ENCODE peak calls at places on chromosomes 13 and 19, in ten cellular contexts. J is CD4-positive, CD25-positive, alpha-beta regulatory T cell; V is cardiac fibroblast; U is activated CD4-positive, alpha-beta T cell treated with anti-CD3 and anti-CD28 coated beads, Interleukin-2, amount 50 U/mL, for 1 hour; S is neural crest cell; R is naive B cell; N is RCC 7860; H is body of pancreas; B is lung microvascular endothelial cell; Q is stimulated activated CD8-positive, alpha-beta memory T cell treated with anti-CD3 and anti-CD28 coated beads, Interleukin-4, amount 100 ng/mL, for 24 hours. T is an unnamed sample.

GRCh38 chr13:31890946-31891345 is 140.6 kb upstream of the FRY start:
- DNase-seq in R (no peak), Q (no peak), V (no peak), S (no peak), B (no peak), H (no peak), U (no peak), J (no peak), N (no peak), T (no peak)

GRCh38 chr13:20301391-20302071 is 69.4 kb upstream of the GJB6 start:
- DNase-seq in N (no peak), R (no peak), B (no peak), J (no peak), V (peak; percentile 31), H (no peak), S (no peak), Q (no peak), U (no peak), T (no peak)

GRCh38 chr13:93004919-93005318 is 221.7 kb upstream of the GPC6 start:
- DNase-seq in B (no peak), U (no peak), Q (no peak), H (no peak), V (peak; percentile 41), R (no peak), S (no peak), J (no peak), N (no peak), T (no peak)

GRCh38 chr19:41951686-41952172 is 7.4 kb downstream of the RABAC1 start:
- DNase-seq in S (peak; percentile 96), H (peak; percentile 83), Q (peak; percentile 81), R (peak; percentile 78), V (peak; percentile 72), N (peak; percentile 13), B (peak; percentile 59), J (peak; percentile 78), U (peak; percentile 90), T (peak; percentile 81)

GRCh38 chr13:89113744-89114143 is 1442.6 kb downstream of the SLITRK5 start:
- DNase-seq in R (no peak), N (no peak), V (no peak), U (no peak), J (no peak), S (no peak), Q (no peak), H (no peak), B (no peak), T (no peak)

GRCh38 chr19:19655051-19655594 is 8.4 kb downstream of the ATP13A1 start:
- DNase-seq in R (no peak), N (no peak), Q (no peak), J (no peak), B (no peak), U (no peak), S (no peak), H (no peak), V (no peak), T (no peak)

GRCh38 chr19:3004522-3004921 is 24.6 kb downstream of the TLE2 start:
- DNase-seq in J (no peak), S (no peak), U (no peak), B (no peak), Q (no peak), N (no peak), H (no peak), R (no peak), V (no peak), T (no peak)

GRCh38 chr13:32007494-32007893 is 24.1 kb upstream of the FRY start:
- DNase-seq in V (no peak), U (no peak), H (no peak), S (no peak), R (no peak), J (no peak), Q (no peak), N (no peak), B (no peak), T (no peak)

GRCh38 chr13:98447881-98448641 is 128.8 kb downstream of the STK24 start:
- DNase-seq in S (peak; percentile 55), H (peak; percentile 57), B (peak; percentile 51), J (peak; percentile 16), U (no peak), N (no peak), R (no peak), V (peak; percentile 31), Q (no peak), T (peak; percentile 22)

GRCh38 chr13:59906413-59907027 is 257.2 kb downstream of the DIAPH3 start:
- DNase-seq in V (peak; percentile 65), Q (no peak), R (no peak), S (no peak), N (no peak), J (peak; percentile 36), H (no peak), U (no peak), B (peak; percentile 58), T (no peak)

GRCh38 chr13:27924529-27925141 is 4.8 kb downstream of the PDX1 start:
- DNase-seq in Q (no peak), V (no peak), S (no peak), N (no peak), B (no peak), H (no peak), U (no peak), J (no peak), R (no peak), T (no peak)

GRCh38 chr19:3249408-3249807 is 24.9 kb downstream of the CELF5 start:
- DNase-seq in Q (no peak), J (no peak), S (no peak), V (no peak), U (no peak), B (no peak), R (no peak), N (no peak), H (no peak), T (no peak)

GRCh38 chr19:52679598-52679997 is 41.4 kb upstream of the ZNF83 start:
- DNase-seq in R (no peak), H (no peak), Q (no peak), U (no peak), N (no peak), B (no peak), S (no peak), J (no peak), V (no peak), T (no peak)

GRCh38 chr19:55160128-55160985 is 2.8 kb upstream of the TNNI3 start:
- DNase-seq in J (peak; percentile 85), U (peak; percentile 85), N (peak; percentile 62), V (peak; percentile 87), S (peak; percentile 87), B (peak; percentile 85), Q (peak; percentile 78), R (peak; percentile 69), H (peak; percentile 88), T (peak; percentile 59)

GRCh38 chr19:46678110-46678732 is 17.2 kb upstream of the DACT3 start:
- DNase-seq in Q (peak; percentile 50), S (no peak), R (peak; percentile 49), H (peak; percentile 19), B (peak; percentile 20), N (no peak), J (peak; percentile 67), V (no peak), U (peak; percentile 64), T (no peak)

GRCh38 chr13:85798999-85799646 is at the start of gene SLITRK6:
- DNase-seq in B (no peak), U (no peak), H (no peak), Q (no peak), R (no peak), V (peak; percentile 46), N (no peak), J (no peak), S (no peak), T (no peak)

GRCh38 chr19:3481241-3482090 is 1.1 kb upstream of the SMIM24 start:
- DNase-seq in B (no peak), H (no peak), Q (no peak), V (no peak), R (no peak), U (no peak), N (no peak), S (no peak), J (no peak), T (no peak)

GRCh38 chr19:1449467-1450442 is at the start of gene APC2:
- DNase-seq in V (no peak), J (peak; percentile 29), Q (no peak), N (no peak), B (no peak), S (peak; percentile 75), U (no peak), H (no peak), R (no peak), T (peak; percentile 90)

GRCh38 chr19:18991050-18991449 is 42.3 kb downstream of the SUGP2 start:
- DNase-seq in J (no peak), V (no peak), S (no peak), N (no peak), U (no peak), Q (no peak), B (no peak), R (no peak), H (no peak), T (no peak)

GRCh38 chr13:38636756-38637155 is 50.1 kb upstream of the FREM2 start:
- DNase-seq in R (no peak), S (no peak), U (no peak), J (no peak), B (no peak), N (no peak), Q (no peak), V (no peak), H (peak; percentile 74), T (no peak)

GRCh38 chr19:49557641-49558325 is 22.6 kb downstream of the NOSIP start:
- DNase-seq in Q (no peak), R (no peak), J (no peak), S (no peak), V (no peak), N (no peak), U (no peak), H (peak; percentile 19), B (no peak), T (no peak)

GRCh38 chr19:36103842-36104552 is 6.9 kb upstream of the OVOL3 start:
- DNase-seq in R (no peak), U (no peak), N (peak; percentile 11), J (no peak), H (no peak), B (no peak), Q (no peak), V (no peak), S (no peak), T (no peak)

GRCh38 chr13:32905864-32906180 is 110.4 kb upstream of the KL start:
- DNase-seq in J (no peak), U (no peak), H (peak; percentile 15), S (no peak), Q (no peak), N (no peak), V (peak; percentile 62), R (no peak), B (no peak), T (peak; percentile 27)

GRCh38 chr13:99208185-99208584 is 7.5 kb downstream of the UBAC2 start:
- DNase-seq in H (no peak), J (no peak), Q (no peak), N (no peak), B (no peak), S (no peak), R (no peak), U (no peak), V (no peak), T (no peak)

GRCh38 chr19:5554828-5555227 is 12.9 kb downstream of the TINCR start:
- DNase-seq in Q (no peak), S (no peak), R (no peak), B (no peak), V (no peak), N (no peak), U (no peak), H (no peak), J (no peak), T (no peak)

GRCh38 chr19:17997969-17998826 is 9.8 kb upstream of the ARRDC2 start:
- DNase-seq in S (no peak), Q (no peak), U (no peak), H (no peak), V (peak; percentile 26), R (no peak), N (peak; percentile 23), J (no peak), B (peak; percentile 47), T (no peak)

GRCh38 chr19:6509118-6509971 is 7.2 kb upstream of the TUBB4A start:
- DNase-seq in V (no peak), J (no peak), B (no peak), H (peak; percentile 90), Q (no peak), U (no peak), N (no peak), S (no peak), R (no peak), T (peak; percentile 85)

GRCh38 chr19:53538378-53539109 is 599 bp downstream of the ZNF331 start:
- DNase-seq in U (no peak), V (no peak), J (peak; percentile 17), S (no peak), R (no peak), N (no peak), H (peak; percentile 13), Q (no peak), B (no peak), T (no peak)